ENCODE peak calls at places on chromosomes 1 and 21, in five cellular contexts. One of them, this sample, is unnamed.

GRCh38 chr1:112762541-112763141 is 47.5 kb upstream of the PPM1J start:
- DNase-seq in IMR-90: peak
- DNase-seq in astrocyte: peak
- DNase-seq in ovary: no peak
- DNase-seq in stomach: no peak
- DNase-seq in this sample: peak

GRCh38 chr21:40300300-40300699 is 433.1 kb downstream of the PCP4 start:
- DNase-seq in astrocyte: no peak
- DNase-seq in stomach: no peak
- DNase-seq in IMR-90: no peak
- DNase-seq in ovary: no peak
- DNase-seq in this sample: no peak

GRCh38 chr1:41957568-41957967 is 38.8 kb upstream of the HIVEP3 start:
- DNase-seq in astrocyte: peak
- DNase-seq in IMR-90: peak
- DNase-seq in stomach: no peak
- DNase-seq in ovary: no peak
- DNase-seq in this sample: peak

GRCh38 chr1:206606867-206607266 is 5.4 kb downstream of the EIF2D start:
- DNase-seq in stomach: no peak
- DNase-seq in ovary: no peak
- DNase-seq in astrocyte: peak
- DNase-seq in IMR-90: peak
- DNase-seq in this sample: peak

GRCh38 chr1:65480684-65481405 is 60.4 kb downstream of the LEPR start:
- DNase-seq in stomach: no peak
- DNase-seq in IMR-90: no peak
- DNase-seq in ovary: no peak
- DNase-seq in astrocyte: no peak
- DNase-seq in this sample: no peak

GRCh38 chr1:6727535-6727934 is 25.9 kb upstream of the DNAJC11 start:
- DNase-seq in stomach: peak
- DNase-seq in IMR-90: peak
- DNase-seq in astrocyte: no peak
- DNase-seq in ovary: no peak
- DNase-seq in this sample: peak

GRCh38 chr1:156504062-156504813 is 3.7 kb upstream of the MEF2D start:
- DNase-seq in ovary: peak
- DNase-seq in IMR-90: peak
- DNase-seq in stomach: no peak
- DNase-seq in astrocyte: no peak
- DNase-seq in this sample: no peak

GRCh38 chr1:155888481-155888880 is 22.7 kb downstream of the RIT1 start:
- DNase-seq in IMR-90: peak
- DNase-seq in stomach: no peak
- DNase-seq in astrocyte: peak
- DNase-seq in ovary: no peak
- DNase-seq in this sample: no peak

GRCh38 chr1:182617734-182618288 is 13.6 kb upstream of the RGS16 start:
- DNase-seq in IMR-90: peak
- DNase-seq in astrocyte: peak
- DNase-seq in stomach: no peak
- DNase-seq in ovary: no peak
- DNase-seq in this sample: peak

GRCh38 chr1:166947398-166948043 is 27.8 kb downstream of the ILDR2 start:
- DNase-seq in astrocyte: peak
- DNase-seq in IMR-90: peak
- DNase-seq in stomach: peak
- DNase-seq in ovary: peak
- DNase-seq in this sample: peak

GRCh38 chr1:109997867-109998229 is 13.3 kb downstream of the AHCYL1 start:
- DNase-seq in stomach: no peak
- DNase-seq in IMR-90: no peak
- DNase-seq in astrocyte: no peak
- DNase-seq in ovary: no peak
- DNase-seq in this sample: no peak

GRCh38 chr1:54537611-54538010 is 10.4 kb upstream of the ACOT11 start:
- DNase-seq in astrocyte: no peak
- DNase-seq in stomach: no peak
- DNase-seq in ovary: no peak
- DNase-seq in IMR-90: no peak
- DNase-seq in this sample: no peak

GRCh38 chr1:15803380-15803779 is 4.1 kb downstream of the UQCRHL start:
- DNase-seq in stomach: no peak
- DNase-seq in ovary: no peak
- DNase-seq in astrocyte: no peak
- DNase-seq in IMR-90: peak
- DNase-seq in this sample: no peak

GRCh38 chr1:154497026-154497806 is 4.8 kb upstream of the TDRD10 start:
- DNase-seq in stomach: peak
- DNase-seq in IMR-90: no peak
- DNase-seq in ovary: no peak
- DNase-seq in astrocyte: no peak
- DNase-seq in this sample: no peak

GRCh38 chr1:44777547-44777946 is 2.2 kb downstream of the RPS8 start:
- DNase-seq in astrocyte: no peak
- DNase-seq in stomach: no peak
- DNase-seq in ovary: no peak
- DNase-seq in IMR-90: no peak
- DNase-seq in this sample: no peak

GRCh38 chr1:48617227-48617626 is 145.2 kb upstream of the SPATA6 start:
- DNase-seq in ovary: no peak
- DNase-seq in astrocyte: peak
- DNase-seq in IMR-90: no peak
- DNase-seq in stomach: no peak
- DNase-seq in this sample: no peak

GRCh38 chr1:53684741-53685140 is 54.2 kb downstream of the GLIS1 start:
- DNase-seq in stomach: no peak
- DNase-seq in astrocyte: no peak
- DNase-seq in IMR-90: no peak
- DNase-seq in ovary: no peak
- DNase-seq in this sample: no peak

GRCh38 chr21:44065428-44065827 is 41.8 kb upstream of the PWP2 start:
- DNase-seq in ovary: no peak
- DNase-seq in stomach: peak
- DNase-seq in IMR-90: peak
- DNase-seq in astrocyte: peak
- DNase-seq in this sample: peak

GRCh38 chr1:14625587-14626447 is 27.3 kb downstream of the KAZN start:
- DNase-seq in stomach: no peak
- DNase-seq in ovary: no peak
- DNase-seq in astrocyte: no peak
- DNase-seq in IMR-90: no peak
- DNase-seq in this sample: no peak

GRCh38 chr1:46077669-46078068 is 54.8 kb downstream of the PIK3R3 start:
- DNase-seq in stomach: no peak
- DNase-seq in IMR-90: no peak
- DNase-seq in astrocyte: no peak
- DNase-seq in ovary: no peak
- DNase-seq in this sample: no peak

GRCh38 chr1:23810818-23811420 is 10.4 kb upstream of the GALE start:
- DNase-seq in astrocyte: no peak
- DNase-seq in stomach: peak
- DNase-seq in ovary: no peak
- DNase-seq in IMR-90: peak
- DNase-seq in this sample: no peak

GRCh38 chr1:27137022-27137542 is 17.8 kb downstream of the SLC9A1 start:
- DNase-seq in ovary: no peak
- DNase-seq in stomach: peak
- DNase-seq in IMR-90: no peak
- DNase-seq in astrocyte: no peak
- DNase-seq in this sample: no peak

GRCh38 chr1:16888806-16889178 is 7.0 kb upstream of the RNU1-2 start:
- DNase-seq in stomach: no peak
- DNase-seq in ovary: peak
- DNase-seq in astrocyte: no peak
- DNase-seq in IMR-90: no peak
- DNase-seq in this sample: no peak

DNA sequence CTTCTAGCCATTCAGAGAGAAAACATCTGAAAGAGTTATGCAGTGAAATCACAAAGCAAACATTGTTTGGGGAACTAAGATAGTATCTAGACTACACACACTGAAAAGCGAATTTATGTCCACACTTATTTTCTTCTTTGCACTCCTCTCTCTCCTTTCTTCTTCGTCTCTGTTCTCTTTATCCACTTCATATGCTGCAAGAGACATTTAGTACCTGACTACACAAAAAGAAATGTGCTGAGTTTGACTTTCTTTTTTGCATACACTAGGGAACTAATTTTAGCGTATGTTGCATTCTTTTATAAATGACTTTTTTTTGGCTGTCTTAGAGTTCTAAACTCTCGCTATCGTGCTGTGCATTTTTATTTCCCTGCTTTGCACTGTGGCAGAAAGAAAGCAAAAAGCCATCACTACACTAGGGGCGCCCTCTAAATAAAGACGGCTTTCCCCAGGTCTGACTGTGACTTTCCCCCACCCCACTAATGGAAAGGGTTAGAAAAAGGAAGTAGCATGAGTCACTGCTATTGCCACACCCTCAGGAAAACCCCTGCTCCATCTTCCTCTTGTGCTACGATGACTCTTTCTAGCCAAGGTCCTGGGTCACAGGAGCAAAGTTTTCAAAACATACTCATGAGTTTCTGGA is 65.7 kb downstream of the MAP3K7CL start:
- DNase-seq in stomach: peak
- DNase-seq in ovary: no peak
- DNase-seq in IMR-90: peak
- DNase-seq in astrocyte: peak
- DNase-seq in this sample: peak
- H3K4me3 ChIP-seq in stomach: no peak
- H3K4me3 ChIP-seq in ovary: no peak
- H3K4me3 ChIP-seq in IMR-90: peak
- H3K4me3 ChIP-seq in astrocyte: peak
- H3K4me3 ChIP-seq in this sample: peak

GRCh38 chr1:1428174-1428573 is 7.1 kb upstream of the ANKRD65 start:
- DNase-seq in IMR-90: no peak
- DNase-seq in astrocyte: no peak
- DNase-seq in stomach: no peak
- DNase-seq in ovary: peak
- DNase-seq in this sample: no peak

GRCh38 chr1:1431006-1431844 is 4.3 kb upstream of the VWA1 start:
- DNase-seq in astrocyte: no peak
- DNase-seq in stomach: no peak
- DNase-seq in ovary: peak
- DNase-seq in IMR-90: no peak
- DNase-seq in this sample: no peak

GRCh38 chr1:1429671-1430073 is 5.8 kb upstream of the VWA1 start:
- DNase-seq in ovary: no peak
- DNase-seq in stomach: no peak
- DNase-seq in IMR-90: peak
- DNase-seq in astrocyte: no peak
- DNase-seq in this sample: peak

GRCh38 chr1:1431845-1432565 is 3.5 kb upstream of the VWA1 start:
- DNase-seq in stomach: peak
- DNase-seq in astrocyte: no peak
- DNase-seq in IMR-90: no peak
- DNase-seq in ovary: peak
- DNase-seq in this sample: no peak

DNA sequence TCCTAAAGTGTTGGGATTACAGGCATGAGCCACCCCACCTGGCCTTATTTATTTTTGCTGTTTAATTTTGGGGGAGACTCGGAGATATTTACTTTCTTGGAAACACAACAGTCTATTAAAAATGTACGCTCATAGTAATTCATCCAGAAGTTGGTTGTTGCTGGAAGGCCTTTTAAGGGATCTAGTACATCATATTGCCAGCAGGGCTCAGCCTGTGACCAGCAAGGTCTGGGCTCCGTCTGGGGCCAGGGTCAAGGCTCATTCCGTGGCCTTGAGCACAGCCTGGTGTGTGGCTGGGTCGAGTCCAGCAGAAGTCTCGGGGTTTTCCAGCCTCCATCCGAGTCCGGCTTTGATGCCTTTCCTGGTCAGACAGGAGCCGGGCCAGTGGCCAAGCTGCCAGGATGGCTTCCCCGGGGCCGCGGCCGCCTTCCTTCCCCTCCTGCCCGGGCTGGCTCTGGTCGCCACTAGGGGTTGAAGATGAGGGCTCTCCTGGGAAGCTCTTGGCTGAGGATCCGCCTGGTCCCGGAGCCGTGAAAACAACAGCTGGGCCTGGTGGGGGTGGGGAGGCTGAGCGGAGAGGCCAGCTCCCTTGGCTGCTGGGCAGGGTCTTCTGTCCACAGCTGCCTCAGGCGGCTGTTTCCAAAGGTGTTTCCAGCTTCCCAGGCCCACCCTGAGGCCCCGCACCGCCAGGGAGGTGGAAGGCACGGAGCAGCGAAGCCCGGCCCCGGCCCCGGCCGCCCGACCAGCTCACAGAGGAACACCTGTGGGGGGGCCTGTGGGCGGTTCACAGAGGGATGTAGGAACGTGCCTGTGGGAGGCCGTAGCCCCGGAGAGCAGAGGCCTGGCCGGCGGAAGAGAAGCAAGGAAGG is 5.1 kb upstream of the VWA1 start:
- DNase-seq in ovary: peak
- DNase-seq in IMR-90: peak
- DNase-seq in astrocyte: peak
- DNase-seq in stomach: peak
- DNase-seq in this sample: no peak
- TF ChIP-seq CTCF in ovary: peak
- TF ChIP-seq CTCF in IMR-90: peak
- TF ChIP-seq CTCF in astrocyte: peak
- TF ChIP-seq CTCF in stomach: peak
- TF ChIP-seq CTCF in this sample: peak

GRCh38 chr1:243443557-243443956 is 187.7 kb downstream of the SDCCAG8 start:
- DNase-seq in IMR-90: no peak
- DNase-seq in astrocyte: no peak
- DNase-seq in stomach: no peak
- DNase-seq in ovary: no peak
- DNase-seq in this sample: no peak
- H3K27ac ChIP-seq in IMR-90: no peak
- H3K27ac ChIP-seq in astrocyte: no peak
- H3K27ac ChIP-seq in stomach: no peak
- H3K27ac ChIP-seq in ovary: no peak
- H3K27ac ChIP-seq in this sample: no peak

DNA sequence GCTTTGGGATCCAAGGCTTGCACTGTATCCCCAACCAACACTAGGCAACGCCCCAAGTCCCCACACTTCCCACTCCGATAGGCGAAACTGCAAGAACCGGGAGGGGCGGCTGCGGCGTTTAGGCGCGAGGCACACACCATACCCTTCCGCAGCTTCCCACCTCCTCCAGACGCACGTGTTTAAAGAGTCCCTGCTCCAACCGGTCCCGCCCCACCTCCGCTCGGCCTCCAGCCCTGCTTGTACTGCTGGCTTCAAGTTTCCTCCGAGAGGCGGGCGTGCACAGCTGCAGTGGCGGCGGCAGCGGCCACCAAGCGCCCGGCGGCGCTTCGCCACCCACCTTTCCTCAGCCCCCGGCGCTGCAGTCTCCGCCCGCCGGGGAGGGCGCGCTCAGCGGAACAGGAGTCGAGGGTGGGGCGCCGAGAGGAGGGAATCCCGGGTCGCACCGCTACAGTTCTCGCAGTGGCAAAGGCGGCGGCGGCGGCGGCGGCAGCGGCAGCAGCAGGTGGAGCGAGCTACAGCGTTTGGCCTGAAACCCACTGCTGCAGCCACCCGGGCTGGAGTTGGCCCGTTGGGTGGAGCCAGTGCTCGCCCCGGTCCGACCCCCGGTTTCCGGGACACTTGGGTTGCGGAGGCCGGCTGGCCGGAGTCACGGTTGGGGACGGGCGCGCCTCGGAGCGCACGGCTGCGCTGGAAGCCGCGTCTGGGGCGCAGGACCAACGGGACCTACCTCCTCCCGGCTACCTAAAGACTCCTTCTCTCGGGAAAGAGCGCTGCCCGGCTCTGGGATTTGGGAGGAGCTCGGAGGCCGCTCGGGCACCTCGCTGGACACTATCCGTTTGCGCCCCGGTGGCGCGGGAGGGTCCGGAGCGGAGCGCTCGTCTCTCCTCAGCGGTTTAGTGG is at the start of gene CNIH3:
- DNase-seq in stomach: peak
- DNase-seq in ovary: peak
- DNase-seq in IMR-90: peak
- DNase-seq in astrocyte: peak
- DNase-seq in this sample: no peak
- H3K4me3 ChIP-seq in stomach: peak
- H3K4me3 ChIP-seq in ovary: peak
- H3K4me3 ChIP-seq in IMR-90: peak
- H3K4me3 ChIP-seq in astrocyte: peak
- H3K4me3 ChIP-seq in this sample: peak